ENCODE peak calls at places on chromosome 17, in six cellular contexts. One of them, this sample, is unnamed.
A peak's percentile ranks its signal among the peaks of the same experiment; 100 is the strongest.

GRCh38 chr17:33520404-33521032 is 227.4 kb upstream of the ASIC2 start:
- DNase-seq in stomach: peak; percentile 41
- DNase-seq in A549: peak; percentile 46
- DNase-seq in transverse colon: peak; percentile 17
- DNase-seq in ovary: peak; percentile 30
- DNase-seq in tibial nerve: peak; percentile 23
- DNase-seq in this sample: no peak

GRCh38 chr17:42337442-42337841 is 49.1 kb downstream of the STAT5A start:
- DNase-seq in stomach: no peak
- DNase-seq in A549: no peak
- DNase-seq in transverse colon: peak; percentile 38
- DNase-seq in ovary: no peak
- DNase-seq in tibial nerve: no peak
- DNase-seq in this sample: no peak

GRCh38 chr17:967122-967521 is 12.5 kb downstream of the NXN start:
- DNase-seq in stomach: no peak
- DNase-seq in A549: no peak
- DNase-seq in transverse colon: no peak
- DNase-seq in ovary: no peak
- DNase-seq in tibial nerve: no peak
- DNase-seq in this sample: no peak

GRCh38 chr17:32755045-32755805 is 121.7 kb downstream of the MYO1D start:
- DNase-seq in stomach: no peak
- DNase-seq in A549: peak; percentile 78
- DNase-seq in transverse colon: no peak
- DNase-seq in ovary: no peak
- DNase-seq in tibial nerve: no peak
- DNase-seq in this sample: no peak

GRCh38 chr17:72305964-72306551 is 185.2 kb downstream of the SOX9 start:
- DNase-seq in stomach: no peak
- DNase-seq in A549: no peak
- DNase-seq in transverse colon: no peak
- DNase-seq in ovary: no peak
- DNase-seq in tibial nerve: peak; percentile 66
- DNase-seq in this sample: no peak

GRCh38 chr17:73203788-73204479 is 11.1 kb downstream of the COG1 start:
- DNase-seq in stomach: no peak
- DNase-seq in A549: no peak
- DNase-seq in transverse colon: no peak
- DNase-seq in ovary: no peak
- DNase-seq in tibial nerve: no peak
- DNase-seq in this sample: no peak

GRCh38 chr17:57602896-57603295 is 142.2 kb downstream of the CCDC182 start:
- DNase-seq in stomach: no peak
- DNase-seq in A549: no peak
- DNase-seq in transverse colon: no peak
- DNase-seq in ovary: no peak
- DNase-seq in tibial nerve: no peak
- DNase-seq in this sample: no peak

GRCh38 chr17:28788100-28788499 is 44.3 kb downstream of the TRAF4 start:
- DNase-seq in stomach: no peak
- DNase-seq in A549: no peak
- DNase-seq in transverse colon: no peak
- DNase-seq in ovary: no peak
- DNase-seq in tibial nerve: no peak
- DNase-seq in this sample: no peak

GRCh38 chr17:491086-492014 is 138.7 kb upstream of the RPH3AL start:
- DNase-seq in stomach: peak; percentile 54
- DNase-seq in A549: peak; percentile 56
- DNase-seq in transverse colon: peak; percentile 38
- DNase-seq in ovary: peak; percentile 72
- DNase-seq in tibial nerve: no peak
- DNase-seq in this sample: peak; percentile 86

GRCh38 chr17:17724307-17724921 is 43.2 kb downstream of the RAI1 start:
- DNase-seq in stomach: no peak
- DNase-seq in A549: no peak
- DNase-seq in transverse colon: no peak
- DNase-seq in ovary: no peak
- DNase-seq in tibial nerve: no peak
- DNase-seq in this sample: no peak

GRCh38 chr17:38419508-38419981 is 8.7 kb upstream of the ARHGAP23 start:
- DNase-seq in stomach: no peak
- DNase-seq in A549: no peak
- DNase-seq in transverse colon: no peak
- DNase-seq in ovary: no peak
- DNase-seq in tibial nerve: no peak
- DNase-seq in this sample: no peak

GRCh38 chr17:8138672-8139371 is 13.4 kb downstream of the PER1 start:
- DNase-seq in stomach: peak; percentile 96
- DNase-seq in A549: peak; percentile 99
- DNase-seq in transverse colon: peak; percentile 96
- DNase-seq in ovary: peak; percentile 96
- DNase-seq in tibial nerve: peak; percentile 94
- DNase-seq in this sample: peak; percentile 96
- TF ChIP-seq EP300 in stomach: no peak
- TF ChIP-seq EP300 in A549: peak; percentile 27
- TF ChIP-seq EP300 in transverse colon: no peak
- TF ChIP-seq EP300 in ovary: no peak
- TF ChIP-seq EP300 in tibial nerve: peak; percentile 99
- TF ChIP-seq EP300 in this sample: no peak

DNA sequence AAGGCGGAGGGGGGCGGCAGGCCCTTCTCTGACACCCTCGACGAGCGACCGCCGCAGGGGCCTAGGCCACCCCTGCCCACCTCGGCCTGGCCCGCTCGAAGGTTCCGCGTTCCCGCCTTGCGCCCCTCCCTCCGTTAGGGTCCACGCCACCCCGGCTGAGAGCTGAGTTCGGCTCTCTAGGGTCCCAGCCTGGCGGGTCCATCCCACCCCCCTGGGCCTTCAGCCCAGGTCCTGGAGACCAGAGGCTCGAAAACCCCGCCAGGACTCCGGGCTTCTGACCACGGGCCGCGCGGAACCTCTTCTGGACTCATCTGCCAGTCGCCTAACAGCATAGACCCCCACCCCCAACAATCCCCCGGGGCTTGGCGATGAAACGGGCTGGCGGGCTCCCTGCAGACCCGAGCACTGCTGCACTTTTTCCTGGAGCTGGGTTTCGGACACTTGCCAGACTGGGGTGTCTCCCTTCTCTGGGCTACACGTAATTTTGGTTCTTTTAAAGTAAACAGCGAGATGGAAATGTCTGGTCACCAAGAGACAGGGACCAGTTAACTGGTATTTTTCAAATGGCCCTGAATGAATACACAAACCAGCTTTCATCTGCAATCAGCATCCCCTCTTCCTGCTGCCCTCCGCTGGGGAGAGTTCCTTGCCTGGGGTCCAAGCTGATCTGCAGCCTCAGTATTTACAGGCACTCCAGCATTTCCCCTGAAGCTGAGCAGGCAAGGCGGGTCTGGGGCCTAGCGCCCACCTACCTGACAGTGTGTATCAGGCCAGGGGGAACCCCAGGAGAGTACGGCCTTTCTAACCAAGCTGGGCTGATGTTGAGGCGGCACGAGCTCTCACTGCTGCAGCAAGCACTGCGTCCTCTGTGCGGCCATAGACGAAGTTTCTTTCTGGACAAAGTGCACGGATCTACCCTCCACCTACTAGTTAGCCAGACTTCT is 597 bp upstream of the TRIM65 start:
- DNase-seq in stomach: no peak
- DNase-seq in A549: no peak
- DNase-seq in transverse colon: peak; percentile 34
- DNase-seq in ovary: peak; percentile 54
- DNase-seq in tibial nerve: peak; percentile 34
- DNase-seq in this sample: no peak
- TF ChIP-seq POLR2A in stomach: no peak
- TF ChIP-seq POLR2A in A549: no peak
- TF ChIP-seq POLR2A in transverse colon: no peak
- TF ChIP-seq POLR2A in ovary: no peak
- TF ChIP-seq POLR2A in tibial nerve: no peak
- TF ChIP-seq POLR2A in this sample: no peak

GRCh38 chr17:14067347-14067746 is 2.0 kb upstream of the COX10 start:
- DNase-seq in stomach: no peak
- DNase-seq in A549: no peak
- DNase-seq in transverse colon: no peak
- DNase-seq in ovary: no peak
- DNase-seq in tibial nerve: no peak
- DNase-seq in this sample: no peak

GRCh38 chr17:14057591-14057990 is 11.7 kb upstream of the COX10 start:
- DNase-seq in stomach: no peak
- DNase-seq in A549: no peak
- DNase-seq in transverse colon: no peak
- DNase-seq in ovary: no peak
- DNase-seq in tibial nerve: no peak
- DNase-seq in this sample: no peak

GRCh38 chr17:14058051-14058450 is 11.3 kb upstream of the COX10 start:
- DNase-seq in stomach: no peak
- DNase-seq in A549: no peak
- DNase-seq in transverse colon: no peak
- DNase-seq in ovary: no peak
- DNase-seq in tibial nerve: no peak
- DNase-seq in this sample: no peak

GRCh38 chr17:14060706-14061105 is 8.6 kb upstream of the COX10 start:
- DNase-seq in stomach: no peak
- DNase-seq in A549: no peak
- DNase-seq in transverse colon: no peak
- DNase-seq in ovary: no peak
- DNase-seq in tibial nerve: no peak
- DNase-seq in this sample: no peak

GRCh38 chr17:14061666-14062560 is 7.4 kb upstream of the COX10 start:
- DNase-seq in stomach: no peak
- DNase-seq in A549: no peak
- DNase-seq in transverse colon: no peak
- DNase-seq in ovary: no peak
- DNase-seq in tibial nerve: no peak
- DNase-seq in this sample: no peak
- TF ChIP-seq CTCF in stomach: no peak
- TF ChIP-seq CTCF in A549: no peak
- TF ChIP-seq CTCF in transverse colon: no peak
- TF ChIP-seq CTCF in ovary: no peak
- TF ChIP-seq CTCF in tibial nerve: no peak
- TF ChIP-seq CTCF in this sample: no peak

DNA sequence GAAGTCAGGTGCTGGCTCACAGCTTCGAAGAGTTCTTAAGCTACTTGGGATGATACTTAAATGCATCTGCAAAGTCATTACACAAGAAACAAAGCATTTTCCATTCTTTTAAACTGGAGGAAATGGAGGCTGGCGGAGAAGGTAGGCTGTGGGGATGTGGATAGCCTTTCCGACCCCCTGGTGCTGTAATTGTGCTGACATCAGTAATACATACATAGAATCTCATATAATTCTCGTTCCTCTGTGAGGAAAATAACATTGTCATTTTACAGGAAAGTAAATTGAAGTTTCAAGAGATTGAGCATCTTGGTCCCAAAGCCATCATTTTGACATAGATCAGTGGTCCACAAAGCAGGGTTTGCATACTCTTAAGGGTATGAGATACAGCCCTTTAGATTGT is 39.5 kb downstream of the UTP18 start:
- DNase-seq in stomach: no peak
- DNase-seq in A549: no peak
- DNase-seq in transverse colon: no peak
- DNase-seq in ovary: no peak
- DNase-seq in tibial nerve: no peak
- DNase-seq in this sample: no peak
- TF ChIP-seq EP300 in stomach: no peak
- TF ChIP-seq EP300 in A549: no peak
- TF ChIP-seq EP300 in transverse colon: no peak
- TF ChIP-seq EP300 in ovary: no peak
- TF ChIP-seq EP300 in tibial nerve: no peak
- TF ChIP-seq EP300 in this sample: no peak

This sample was measured in suprapubic skin.